ENCODE peak calls at places on chromosomes 12 and 14, in eight cellular contexts. One of them, this sample, is unnamed.

GRCh38 chr14:67457782-67458181 is 30.7 kb downstream of the TMEM229B start:
- DNase-seq in right lobe of liver: no peak
- DNase-seq in right atrium auricular region: no peak
- DNase-seq in heart right ventricle: peak
- DNase-seq in progenitor cell of endocrine pancreas: no peak
- DNase-seq in psoas muscle: peak
- DNase-seq in CD8-positive, alpha-beta T cell: no peak
- DNase-seq in GM20000: no peak
- DNase-seq in this sample: no peak

GRCh38 chr14:71474866-71475265 is 457.4 kb upstream of the RGS6 start:
- DNase-seq in progenitor cell of endocrine pancreas: no peak
- DNase-seq in right lobe of liver: no peak
- DNase-seq in GM20000: no peak
- DNase-seq in heart right ventricle: no peak
- DNase-seq in right atrium auricular region: no peak
- DNase-seq in psoas muscle: no peak
- DNase-seq in CD8-positive, alpha-beta T cell: no peak
- DNase-seq in this sample: no peak

GRCh38 chr12:11174022-11174421 is 3.0 kb downstream of the SMIM10L1 start:
- DNase-seq in right lobe of liver: no peak
- DNase-seq in heart right ventricle: no peak
- DNase-seq in right atrium auricular region: no peak
- DNase-seq in GM20000: no peak
- DNase-seq in progenitor cell of endocrine pancreas: no peak
- DNase-seq in psoas muscle: no peak
- DNase-seq in CD8-positive, alpha-beta T cell: no peak
- DNase-seq in this sample: no peak

GRCh38 chr14:100498068-100498467 is 89.1 kb downstream of the BEGAIN start:
- DNase-seq in psoas muscle: no peak
- DNase-seq in CD8-positive, alpha-beta T cell: no peak
- DNase-seq in right lobe of liver: no peak
- DNase-seq in progenitor cell of endocrine pancreas: no peak
- DNase-seq in right atrium auricular region: no peak
- DNase-seq in heart right ventricle: no peak
- DNase-seq in GM20000: no peak
- DNase-seq in this sample: no peak

GRCh38 chr12:115710104-115710564 is 567.4 kb downstream of the MED13L start:
- DNase-seq in right lobe of liver: no peak
- DNase-seq in right atrium auricular region: peak
- DNase-seq in psoas muscle: no peak
- DNase-seq in progenitor cell of endocrine pancreas: no peak
- DNase-seq in GM20000: no peak
- DNase-seq in CD8-positive, alpha-beta T cell: no peak
- DNase-seq in heart right ventricle: peak
- DNase-seq in this sample: no peak

GRCh38 chr12:42235426-42235825 is 2.6 kb downstream of the YAF2 start:
- DNase-seq in heart right ventricle: peak
- DNase-seq in GM20000: peak
- DNase-seq in right atrium auricular region: no peak
- DNase-seq in progenitor cell of endocrine pancreas: no peak
- DNase-seq in CD8-positive, alpha-beta T cell: no peak
- DNase-seq in right lobe of liver: no peak
- DNase-seq in psoas muscle: no peak
- DNase-seq in this sample: no peak

GRCh38 chr12:122366685-122367475 is 55.6 kb downstream of the CLIP1 start:
- DNase-seq in heart right ventricle: no peak
- DNase-seq in CD8-positive, alpha-beta T cell: no peak
- DNase-seq in GM20000: no peak
- DNase-seq in right atrium auricular region: peak
- DNase-seq in right lobe of liver: no peak
- DNase-seq in progenitor cell of endocrine pancreas: no peak
- DNase-seq in psoas muscle: peak
- DNase-seq in this sample: no peak

GRCh38 chr12:64273527-64274403 is 51.7 kb upstream of the KICS2 start:
- DNase-seq in CD8-positive, alpha-beta T cell: no peak
- DNase-seq in GM20000: peak
- DNase-seq in progenitor cell of endocrine pancreas: no peak
- DNase-seq in heart right ventricle: no peak
- DNase-seq in right lobe of liver: no peak
- DNase-seq in psoas muscle: no peak
- DNase-seq in right atrium auricular region: no peak
- DNase-seq in this sample: no peak

GRCh38 chr12:95674631-95675030 is 115.9 kb downstream of the NTN4 start:
- DNase-seq in GM20000: no peak
- DNase-seq in CD8-positive, alpha-beta T cell: no peak
- DNase-seq in progenitor cell of endocrine pancreas: no peak
- DNase-seq in right lobe of liver: no peak
- DNase-seq in heart right ventricle: peak
- DNase-seq in psoas muscle: no peak
- DNase-seq in right atrium auricular region: no peak
- DNase-seq in this sample: no peak

GRCh38 chr14:94936411-94936892 is 166.5 kb upstream of the GSC start:
- DNase-seq in right lobe of liver: no peak
- DNase-seq in heart right ventricle: peak
- DNase-seq in GM20000: no peak
- DNase-seq in psoas muscle: peak
- DNase-seq in progenitor cell of endocrine pancreas: no peak
- DNase-seq in right atrium auricular region: peak
- DNase-seq in CD8-positive, alpha-beta T cell: no peak
- DNase-seq in this sample: no peak

GRCh38 chr14:101554991-101555668 is 6.2 kb upstream of the DIO3 start:
- DNase-seq in progenitor cell of endocrine pancreas: no peak
- DNase-seq in GM20000: no peak
- DNase-seq in heart right ventricle: no peak
- DNase-seq in right lobe of liver: peak
- DNase-seq in CD8-positive, alpha-beta T cell: no peak
- DNase-seq in psoas muscle: peak
- DNase-seq in right atrium auricular region: no peak
- DNase-seq in this sample: no peak

GRCh38 chr12:6306151-6306550 is 4.3 kb upstream of the PLEKHG6 start:
- DNase-seq in right atrium auricular region: no peak
- DNase-seq in CD8-positive, alpha-beta T cell: no peak
- DNase-seq in GM20000: peak
- DNase-seq in progenitor cell of endocrine pancreas: no peak
- DNase-seq in heart right ventricle: no peak
- DNase-seq in right lobe of liver: no peak
- DNase-seq in psoas muscle: no peak
- DNase-seq in this sample: no peak

GRCh38 chr14:99777956-99778355 is 15.3 kb upstream of the EML1 start:
- DNase-seq in right lobe of liver: no peak
- DNase-seq in progenitor cell of endocrine pancreas: no peak
- DNase-seq in GM20000: no peak
- DNase-seq in psoas muscle: no peak
- DNase-seq in right atrium auricular region: no peak
- DNase-seq in heart right ventricle: no peak
- DNase-seq in CD8-positive, alpha-beta T cell: no peak
- DNase-seq in this sample: no peak

GRCh38 chr14:33040548-33041140 is 102.0 kb downstream of the NPAS3 start:
- DNase-seq in progenitor cell of endocrine pancreas: no peak
- DNase-seq in heart right ventricle: no peak
- DNase-seq in GM20000: no peak
- DNase-seq in CD8-positive, alpha-beta T cell: no peak
- DNase-seq in psoas muscle: no peak
- DNase-seq in right atrium auricular region: no peak
- DNase-seq in right lobe of liver: no peak
- DNase-seq in this sample: no peak

GRCh38 chr14:91244501-91244901 is at the start of gene GPR68:
- DNase-seq in GM20000: no peak
- DNase-seq in heart right ventricle: peak
- DNase-seq in progenitor cell of endocrine pancreas: no peak
- DNase-seq in right lobe of liver: no peak
- DNase-seq in psoas muscle: no peak
- DNase-seq in CD8-positive, alpha-beta T cell: no peak
- DNase-seq in right atrium auricular region: peak
- DNase-seq in this sample: no peak

GRCh38 chr12:75208851-75209781 is 523 bp downstream of the KCNC2 start:
- DNase-seq in psoas muscle: no peak
- DNase-seq in GM20000: peak
- DNase-seq in CD8-positive, alpha-beta T cell: no peak
- DNase-seq in heart right ventricle: no peak
- DNase-seq in right lobe of liver: no peak
- DNase-seq in right atrium auricular region: no peak
- DNase-seq in progenitor cell of endocrine pancreas: peak
- DNase-seq in this sample: no peak

GRCh38 chr12:56469007-56469930 is 891 bp downstream of the SPRYD4 start:
- DNase-seq in progenitor cell of endocrine pancreas: no peak
- DNase-seq in psoas muscle: peak
- DNase-seq in CD8-positive, alpha-beta T cell: no peak
- DNase-seq in heart right ventricle: peak
- DNase-seq in GM20000: no peak
- DNase-seq in right atrium auricular region: no peak
- DNase-seq in right lobe of liver: peak
- DNase-seq in this sample: no peak

GRCh38 chr12:32290411-32290810 is 108.9 kb upstream of the FGD4 start:
- DNase-seq in GM20000: no peak
- DNase-seq in psoas muscle: no peak
- DNase-seq in right lobe of liver: no peak
- DNase-seq in progenitor cell of endocrine pancreas: no peak
- DNase-seq in heart right ventricle: no peak
- DNase-seq in right atrium auricular region: no peak
- DNase-seq in CD8-positive, alpha-beta T cell: no peak
- DNase-seq in this sample: no peak

DNA sequence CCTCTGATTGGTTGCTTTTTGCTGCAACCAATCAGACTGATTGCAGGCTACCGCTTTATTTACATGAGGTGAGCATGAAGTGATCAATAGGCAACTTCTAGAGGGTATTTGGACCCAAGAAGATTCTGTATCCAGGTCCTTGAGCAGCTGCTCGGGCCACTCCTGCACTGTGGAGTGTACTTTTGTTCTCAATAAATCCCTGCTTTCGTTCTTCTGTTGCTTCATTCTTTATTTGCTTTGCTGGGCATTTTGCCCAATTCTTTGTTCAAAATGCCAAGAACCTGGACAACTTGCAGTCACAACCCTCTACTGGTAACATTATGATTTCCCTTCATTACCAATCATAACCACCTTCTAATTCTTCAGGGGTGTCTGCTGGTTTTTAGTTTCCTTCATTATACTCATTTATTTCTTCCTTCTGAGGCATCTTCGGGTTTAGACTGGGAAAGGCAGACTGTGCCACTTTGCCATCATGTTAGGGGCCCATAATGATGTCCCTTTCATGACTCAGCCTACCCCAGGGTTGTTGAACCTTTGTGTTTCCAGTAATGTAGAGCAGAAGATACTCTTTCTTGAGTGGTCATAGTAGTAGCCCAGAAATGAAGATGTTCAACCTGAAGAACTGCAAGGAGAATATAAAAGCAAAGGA is 43.4 kb upstream of the LIMA1 start:
- DNase-seq in right lobe of liver: peak
- DNase-seq in CD8-positive, alpha-beta T cell: no peak
- DNase-seq in psoas muscle: no peak
- DNase-seq in heart right ventricle: no peak
- DNase-seq in right atrium auricular region: no peak
- DNase-seq in progenitor cell of endocrine pancreas: no peak
- DNase-seq in GM20000: no peak
- DNase-seq in this sample: no peak
- TF ChIP-seq CTCF in right lobe of liver: no peak
- TF ChIP-seq CTCF in CD8-positive, alpha-beta T cell: no peak
- TF ChIP-seq CTCF in psoas muscle: no peak
- TF ChIP-seq CTCF in heart right ventricle: no peak
- TF ChIP-seq CTCF in right atrium auricular region: no peak
- TF ChIP-seq CTCF in progenitor cell of endocrine pancreas: no peak
- TF ChIP-seq CTCF in GM20000: no peak
- TF ChIP-seq CTCF in this sample: no peak

GRCh38 chr14:59582845-59583509 is 6.4 kb upstream of the CCDC175 start:
- DNase-seq in psoas muscle: no peak
- DNase-seq in GM20000: no peak
- DNase-seq in progenitor cell of endocrine pancreas: no peak
- DNase-seq in right atrium auricular region: no peak
- DNase-seq in right lobe of liver: no peak
- DNase-seq in CD8-positive, alpha-beta T cell: no peak
- DNase-seq in heart right ventricle: no peak
- DNase-seq in this sample: no peak
- TF ChIP-seq CTCF in psoas muscle: no peak
- TF ChIP-seq CTCF in GM20000: no peak
- TF ChIP-seq CTCF in progenitor cell of endocrine pancreas: no peak
- TF ChIP-seq CTCF in right atrium auricular region: no peak
- TF ChIP-seq CTCF in right lobe of liver: no peak
- TF ChIP-seq CTCF in CD8-positive, alpha-beta T cell: no peak
- TF ChIP-seq CTCF in heart right ventricle: no peak
- TF ChIP-seq CTCF in this sample: no peak

GRCh38 chr12:105253882-105254513 is 18.0 kb upstream of the APPL2 start:
- DNase-seq in right lobe of liver: no peak
- DNase-seq in progenitor cell of endocrine pancreas: no peak
- DNase-seq in GM20000: no peak
- DNase-seq in right atrium auricular region: no peak
- DNase-seq in psoas muscle: no peak
- DNase-seq in CD8-positive, alpha-beta T cell: no peak
- DNase-seq in heart right ventricle: no peak
- DNase-seq in this sample: no peak
- TF ChIP-seq CTCF in right lobe of liver: no peak
- TF ChIP-seq CTCF in progenitor cell of endocrine pancreas: no peak
- TF ChIP-seq CTCF in GM20000: no peak
- TF ChIP-seq CTCF in right atrium auricular region: no peak
- TF ChIP-seq CTCF in psoas muscle: no peak
- TF ChIP-seq CTCF in CD8-positive, alpha-beta T cell: no peak
- TF ChIP-seq CTCF in heart right ventricle: no peak
- TF ChIP-seq CTCF in this sample: no peak

GRCh38 chr12:105317942-105318614 is 12.4 kb upstream of the C12orf75 start:
- DNase-seq in psoas muscle: no peak
- DNase-seq in right atrium auricular region: no peak
- DNase-seq in CD8-positive, alpha-beta T cell: no peak
- DNase-seq in right lobe of liver: no peak
- DNase-seq in GM20000: no peak
- DNase-seq in heart right ventricle: no peak
- DNase-seq in progenitor cell of endocrine pancreas: no peak
- DNase-seq in this sample: no peak

GRCh38 chr12:105322070-105322469 is 8.4 kb upstream of the C12orf75 start:
- DNase-seq in heart right ventricle: no peak
- DNase-seq in right lobe of liver: peak
- DNase-seq in progenitor cell of endocrine pancreas: no peak
- DNase-seq in right atrium auricular region: no peak
- DNase-seq in psoas muscle: peak
- DNase-seq in GM20000: no peak
- DNase-seq in CD8-positive, alpha-beta T cell: no peak
- DNase-seq in this sample: no peak

GRCh38 chr12:105319691-105320209 is 10.7 kb upstream of the C12orf75 start:
- DNase-seq in heart right ventricle: no peak
- DNase-seq in GM20000: no peak
- DNase-seq in right lobe of liver: no peak
- DNase-seq in CD8-positive, alpha-beta T cell: no peak
- DNase-seq in right atrium auricular region: no peak
- DNase-seq in progenitor cell of endocrine pancreas: no peak
- DNase-seq in psoas muscle: no peak
- DNase-seq in this sample: no peak

GRCh38 chr12:105318651-105319483 is 11.6 kb upstream of the C12orf75 start:
- DNase-seq in GM20000: no peak
- DNase-seq in right lobe of liver: no peak
- DNase-seq in progenitor cell of endocrine pancreas: no peak
- DNase-seq in psoas muscle: no peak
- DNase-seq in heart right ventricle: no peak
- DNase-seq in right atrium auricular region: no peak
- DNase-seq in CD8-positive, alpha-beta T cell: no peak
- DNase-seq in this sample: no peak

DNA sequence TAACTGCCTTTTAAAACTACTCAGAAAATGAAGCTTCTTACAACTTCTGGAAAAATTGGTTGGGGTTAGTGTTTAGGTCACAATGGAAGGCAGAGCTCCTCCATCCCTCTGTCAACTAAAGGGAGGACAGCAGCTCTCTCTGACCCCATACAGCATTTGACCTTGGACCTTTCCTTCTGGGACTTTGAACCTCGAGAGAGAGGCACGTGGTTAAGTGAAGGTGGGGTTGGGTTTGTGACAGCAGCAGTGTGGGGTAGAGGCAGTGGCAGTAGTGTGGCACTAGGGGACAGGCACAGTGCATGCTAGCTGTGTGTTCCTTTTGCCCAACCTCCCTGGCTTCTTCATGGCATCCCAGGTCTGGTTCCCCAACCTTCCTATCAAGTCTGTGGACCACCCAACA is 9.4 kb upstream of the C12orf75 start:
- DNase-seq in GM20000: no peak
- DNase-seq in progenitor cell of endocrine pancreas: no peak
- DNase-seq in right lobe of liver: no peak
- DNase-seq in right atrium auricular region: no peak
- DNase-seq in psoas muscle: no peak
- DNase-seq in heart right ventricle: no peak
- DNase-seq in CD8-positive, alpha-beta T cell: no peak
- DNase-seq in this sample: no peak
- TF ChIP-seq CTCF in GM20000: no peak
- TF ChIP-seq CTCF in progenitor cell of endocrine pancreas: no peak
- TF ChIP-seq CTCF in right lobe of liver: no peak
- TF ChIP-seq CTCF in right atrium auricular region: no peak
- TF ChIP-seq CTCF in psoas muscle: no peak
- TF ChIP-seq CTCF in heart right ventricle: no peak
- TF ChIP-seq CTCF in CD8-positive, alpha-beta T cell: no peak
- TF ChIP-seq CTCF in this sample: no peak

This sample was measured in natural killer cell.